ENCODE peak calls at places on chromosomes 7 and 10, in four cellular contexts. D, L, P and X are unnamed samples. For H3K9me3 and H3K4me1, the result is how much of the 10 kb centered on the place peaks cover.

GRCh38 chr7:44216019-44216418 is 15.2 kb downstream of the YKT6 start:
- DNase-seq in L (no peak), P (no peak), D (no peak), X (no peak)

GRCh38 chr10:122354391-122354790 is 20.1 kb upstream of the PLEKHA1 start:
- DNase-seq in L (no peak), P (no peak), D (no peak), X (no peak)

GRCh38 chr10:122841569-122841968 is 4.1 kb downstream of the CUZD1 start:
- DNase-seq in L (no peak), P (no peak), D (no peak), X (no peak)

GRCh38 chr7:99254390-99254789 is 18.2 kb upstream of the MYH16 start:
- DNase-seq in L (no peak), P (no peak), D (no peak), X (no peak)

GRCh38 chr10:122494833-122495232 is 33.5 kb downstream of the HTRA1 start:
- DNase-seq in P (no peak), L (peak), D (peak), X (no peak)

GRCh38 chr10:59499460-59499859 is 137.1 kb upstream of the FAM13C start:
- DNase-seq in P (no peak), L (no peak), D (no peak), X (no peak)

GRCh38 chr10:96642973-96643372 is 56.2 kb upstream of the TM9SF3 start:
- DNase-seq in L (peak), P (peak), D (peak), X (peak)

GRCh38 chr7:141335164-141335563 is 216.0 kb upstream of the AGK start:
- DNase-seq in D (no peak), P (no peak), L (no peak), X (no peak)

GRCh38 chr7:15007507-15007906 is 105.0 kb upstream of the DGKB start:
- DNase-seq in D (peak), L (peak), P (peak), X (no peak)

GRCh38 chr10:100037758-100038315 is 28.1 kb upstream of the DNMBP start:
- DNase-seq in L (no peak), D (no peak), P (no peak), X (no peak)

GRCh38 chr7:111012152-111012551 is 78.8 kb upstream of the LRRN3 start:
- DNase-seq in L (no peak), P (no peak), D (no peak), X (no peak)

GRCh38 chr7:120259382-120259781 is 13.6 kb upstream of the KCND2 start:
- DNase-seq in L (no peak), D (no peak), P (no peak), X (no peak)

GRCh38 chr7:21971780-21972396 is 26.2 kb upstream of the CDCA7L start:
- DNase-seq in P (no peak), D (peak), L (no peak), X (no peak)

GRCh38 chr10:73117976-73118743 is 7.9 kb downstream of the NUDT13 start:
- DNase-seq in L (peak), P (peak), D (peak), X (no peak)

GRCh38 chr10:17665742-17666141 is 21.8 kb downstream of the STAM start:
- DNase-seq in P (peak), L (no peak), D (no peak), X (peak)

GRCh38 chr7:82631998-82632397 is 188.4 kb upstream of the CACNA2D1 start:
- DNase-seq in D (no peak), P (no peak), L (no peak), X (no peak)

GRCh38 chr7:34849163-34849960 is 187.9 kb downstream of the DPY19L1 start:
- DNase-seq in L (no peak), D (no peak), P (peak), X (no peak)

GRCh38 chr7:34158754-34159153 is 253.4 kb downstream of the BMPER start:
- DNase-seq in L (peak), P (peak), D (no peak), X (no peak)

GRCh38 chr10:50347394-50347802 is 96.1 kb upstream of the ASAH2 start:
- DNase-seq in L (no peak), D (no peak), P (no peak), X (no peak)

GRCh38 chr7:134355925-134356324 is 39.2 kb upstream of the SLC35B4 start:
- DNase-seq in D (no peak), P (peak), L (no peak), X (no peak)

GRCh38 chr10:132281915-132282666 is 25.7 kb downstream of the STK32C start:
- DNase-seq in L (no peak), D (no peak), P (no peak), X (no peak)

GRCh38 chr10:70906031-70906804 is 17.9 kb upstream of the PCBD1 start:
- DNase-seq in P (no peak), L (no peak), D (no peak), X (no peak)

GRCh38 chr7:155303039-155303593 is 5.4 kb downstream of the INSIG1 start:
- DNase-seq in L (no peak), P (no peak), D (no peak), X (no peak)

GRCh38 chr7:157652161-157652953 is 315.6 kb downstream of the DNAJB6 start:
- DNase-seq in D (no peak), L (no peak), P (no peak), X (no peak)

GRCh38 chr10:15181576-15182156 is 13.2 kb upstream of the NMT2 start:
- DNase-seq in D (no peak), L (no peak), P (no peak), X (no peak)

GRCh38 chr7:139095194-139095659 is 14.3 kb downstream of the ZC3HAV1 start:
- DNase-seq in L (peak), D (no peak), P (no peak), X (no peak)

GRCh38 chr7:144854839-144855424 is 19.1 kb upstream of the TPK1 start:
- DNase-seq in D (peak), L (peak), P (peak), X (no peak)

GRCh38 chr10:12768156-12768731 is 233.3 kb downstream of the CCDC3 start:
- DNase-seq in D (no peak), P (no peak), L (no peak), X (peak)

GRCh38 chr10:113303747-113304146 is 249.1 kb upstream of the HABP2 start:
- DNase-seq in D (no peak), L (no peak), P (peak), X (no peak)

GRCh38 chr7:32500922-32501341 is 5.6 kb downstream of the AVL9 start:
- DNase-seq in P (no peak), L (peak), D (no peak), X (no peak)

GRCh38 chr7:106059556-106059955 is 52.6 kb downstream of the SYPL1 start:
- DNase-seq in L (no peak), D (no peak), P (no peak), X (no peak)

GRCh38 chr7:157006205-157006747 is 4.2 kb downstream of the MNX1 start:
- DNase-seq in L (no peak), P (no peak), D (no peak), X (no peak)

GRCh38 chr7:121273467-121274167 is 55.2 kb upstream of the WNT16 start:
- DNase-seq in D (no peak), L (no peak), P (no peak), X (no peak)

GRCh38 chr10:20922033-20922432 is 24.9 kb upstream of the NEBL start:
- DNase-seq in P (no peak), D (no peak), L (no peak), X (no peak)

GRCh38 chr7:115070311-115070710 is 148.4 kb downstream of the MDFIC start:
- DNase-seq in L (no peak), D (no peak), P (no peak), X (no peak)

GRCh38 chr10:86267286-86268195 is 99.1 kb downstream of the GRID1 start:
- DNase-seq in L (no peak), P (no peak), D (no peak), X (no peak)

GRCh38 chr10:110387983-110388681 is 83.4 kb upstream of the SMNDC1 start:
- DNase-seq in D (no peak), L (no peak), P (no peak), X (no peak)

GRCh38 chr10:127945948-127946347 is 39.0 kb downstream of the PTPRE start:
- DNase-seq in P (no peak), L (no peak), D (no peak), X (no peak)

GRCh38 chr10:28991738-28992270 is 297.1 kb upstream of the LYZL1 start:
- DNase-seq in L (peak), P (peak), D (peak), X (no peak)

DNA sequence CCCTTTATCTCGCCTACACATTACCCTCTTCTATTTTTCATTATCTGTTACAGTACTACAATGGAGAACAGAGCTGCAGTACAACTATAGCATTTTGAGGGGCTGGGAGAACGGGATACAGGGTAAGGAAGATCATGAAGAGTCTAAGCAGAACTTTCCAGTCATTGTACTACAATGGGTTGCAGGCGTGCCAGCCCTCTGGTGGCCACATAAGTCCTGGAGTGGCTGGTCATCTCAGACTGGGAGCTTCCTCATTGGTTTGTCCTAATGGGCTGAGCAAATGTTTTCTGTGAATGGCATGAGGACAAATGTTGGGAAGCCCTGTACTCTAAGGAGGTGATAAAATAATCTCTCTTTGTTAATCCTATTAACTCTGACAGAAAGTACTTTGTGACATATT is 33.0 kb downstream of the TMEM106B start:
- DNase-seq in L (peak), P (peak), D (peak), X (no peak)
- TF ChIP-seq TCF7L2 in L (no peak), P (no peak), D (no peak), X (no peak)

GRCh38 chr7:56447864-56448693 is 331.9 kb upstream of the NUPR2 start:
- DNase-seq in D (no peak), L (peak), P (no peak), X (no peak)

GRCh38 chr7:56449762-56450161 is 333.5 kb upstream of the NUPR2 start:
- DNase-seq in D (no peak), P (no peak), L (no peak), X (no peak)
- H3K9me3 ChIP-seq in D (under half), P (half or more), L (under half), X (under half)

GRCh38 chr10:74825033-74825370 is 1.4 kb upstream of the KAT6B start:
- DNase-seq in D (no peak), P (no peak), L (peak), X (no peak)
- H3K4me1 ChIP-seq in D (under half), P (half or more), L (under half), X (under half)

DNA sequence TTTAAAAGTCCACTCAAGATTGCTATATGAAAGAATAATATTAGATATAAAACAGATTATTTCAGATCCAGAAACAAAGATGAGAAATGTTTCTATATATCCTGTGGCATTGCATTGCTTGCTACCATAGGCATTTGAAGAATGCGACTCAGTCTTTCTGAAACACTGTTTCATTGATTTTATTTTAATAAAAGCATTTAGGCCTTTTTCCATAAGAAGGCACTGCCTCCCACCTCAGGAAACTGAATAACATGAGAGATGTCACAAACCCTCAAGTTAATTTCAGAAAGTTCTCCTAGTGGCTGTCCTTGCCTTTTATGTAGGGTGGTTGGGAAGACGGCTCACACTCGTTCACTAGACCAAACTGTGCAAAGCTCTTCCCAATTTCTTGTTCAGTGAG is 23.3 kb downstream of the PRPS1L1 start:
- DNase-seq in P (no peak), L (no peak), D (no peak), X (no peak)
- TF ChIP-seq TCF7L2 in P (no peak), L (no peak), D (no peak), X (no peak)

GRCh38 chr7:42545049-42545724 is 308.2 kb upstream of the GLI3 start:
- DNase-seq in D (no peak), L (no peak), P (no peak), X (no peak)

GRCh38 chr7:42549212-42549611 is 312.2 kb upstream of the GLI3 start:
- DNase-seq in D (no peak), P (no peak), L (no peak), X (no peak)

DNA sequence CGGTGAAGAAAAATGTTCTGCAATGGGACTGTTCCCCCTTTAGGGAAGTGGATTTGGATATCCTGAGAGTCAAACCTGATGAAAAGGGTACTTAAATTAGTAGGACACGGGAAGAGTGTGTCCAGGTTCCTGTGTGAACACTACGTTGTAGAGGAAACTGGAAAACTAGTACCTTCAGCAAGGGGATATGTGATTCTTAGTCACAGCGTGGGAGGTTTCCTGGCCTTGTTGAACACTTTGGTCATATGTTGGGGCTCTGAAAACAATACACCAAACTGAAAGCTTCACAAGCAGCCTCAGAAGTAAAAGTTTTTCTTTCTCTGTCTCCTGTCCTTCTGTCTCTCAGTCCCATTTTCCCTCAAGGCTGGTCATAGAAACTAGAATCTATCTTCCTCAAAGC is 306.9 kb upstream of the GLI3 start:
- DNase-seq in P (no peak), D (no peak), L (no peak), X (no peak)
- H3K9me3 ChIP-seq in P (half or more), D (under half), L (under half), X (under half)

DNA sequence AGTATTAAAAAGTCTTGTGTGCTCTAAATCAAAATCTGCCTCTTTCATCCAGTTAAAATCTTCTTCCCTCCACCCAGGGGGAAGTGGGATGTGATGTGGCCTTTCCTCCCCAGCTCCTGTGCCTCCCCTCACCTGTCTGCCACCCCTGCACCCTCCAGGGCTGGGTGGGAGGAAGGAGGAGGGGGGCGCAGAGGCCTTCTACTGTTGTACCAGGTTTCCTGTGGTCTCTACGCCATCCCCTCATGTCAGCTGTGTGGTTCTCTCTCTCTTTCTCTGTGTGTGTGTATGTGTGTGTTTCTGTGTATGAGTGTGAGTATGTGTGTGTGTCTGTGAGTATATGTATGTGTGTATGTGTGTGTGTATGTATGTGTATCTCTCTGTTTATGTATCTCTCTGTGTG is 45.6 kb upstream of the C10orf71 start:
- DNase-seq in D (no peak), P (no peak), L (no peak), X (no peak)
- H3K4me1 ChIP-seq in D (under half), P (under half), L (under half), X (under half)

DNA sequence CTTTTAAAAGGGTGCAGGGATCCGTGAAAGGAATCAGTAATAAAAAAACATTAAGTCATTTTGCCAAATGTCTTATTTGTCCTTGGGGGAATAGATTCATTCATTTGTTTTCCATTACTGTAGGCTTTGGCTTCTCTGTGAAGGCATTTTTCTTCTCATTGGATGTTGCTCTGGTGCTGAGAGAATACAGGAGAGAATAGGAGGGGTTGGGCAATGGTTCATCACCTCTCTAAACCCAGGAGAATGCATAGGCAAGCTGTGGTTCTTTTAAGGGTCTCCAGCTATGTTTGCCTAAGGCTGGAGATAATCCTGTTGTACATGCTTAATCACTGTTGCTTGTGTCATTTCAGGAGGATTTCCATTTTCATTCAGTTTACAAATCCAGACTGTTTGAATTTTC is 103.4 kb downstream of the SRI start:
- DNase-seq in D (no peak), P (no peak), L (no peak), X (no peak)
- TF ChIP-seq TCF7L2 in D (no peak), P (no peak), L (no peak), X (no peak)

DNA sequence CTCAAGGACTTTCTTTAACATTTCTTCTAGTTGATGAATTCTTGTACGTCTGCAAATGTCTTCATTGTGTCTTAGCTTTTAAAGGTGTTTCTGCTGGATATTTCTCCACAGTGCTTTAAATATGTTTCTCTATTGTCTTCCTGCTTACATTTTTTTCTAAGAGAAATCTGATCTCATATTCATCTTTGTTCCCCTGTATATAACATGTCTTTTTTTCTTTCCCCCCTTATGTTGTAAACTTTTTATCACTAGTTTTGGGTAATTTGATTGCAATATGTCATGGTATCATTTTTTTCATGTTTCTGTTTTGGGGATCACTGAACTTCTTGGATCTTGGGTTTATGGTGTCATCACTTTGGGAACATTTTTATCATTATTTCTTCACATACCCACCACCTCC is 7.5 kb downstream of the RBAK start:
- DNase-seq in L (no peak), D (no peak), P (no peak), X (no peak)
- H3K9me3 ChIP-seq in L (under half), D (under half), P (under half), X (half or more)

GRCh38 chr7:73740212-73740611 is 1.6 kb upstream of the ABHD11 start:
- DNase-seq in L (no peak), P (no peak), D (no peak), X (no peak)

GRCh38 chr7:73738220-73738611 is 386 bp downstream of the ABHD11 start:
- DNase-seq in D (no peak), P (no peak), L (peak), X (no peak)

GRCh38 chr7:73739387-73739767 is 775 bp upstream of the ABHD11 start:
- DNase-seq in L (no peak), D (no peak), P (no peak), X (no peak)

GRCh38 chr7:73737491-73738219 is 947 bp downstream of the ABHD11 start:
- DNase-seq in L (no peak), D (no peak), P (no peak), X (no peak)

DNA sequence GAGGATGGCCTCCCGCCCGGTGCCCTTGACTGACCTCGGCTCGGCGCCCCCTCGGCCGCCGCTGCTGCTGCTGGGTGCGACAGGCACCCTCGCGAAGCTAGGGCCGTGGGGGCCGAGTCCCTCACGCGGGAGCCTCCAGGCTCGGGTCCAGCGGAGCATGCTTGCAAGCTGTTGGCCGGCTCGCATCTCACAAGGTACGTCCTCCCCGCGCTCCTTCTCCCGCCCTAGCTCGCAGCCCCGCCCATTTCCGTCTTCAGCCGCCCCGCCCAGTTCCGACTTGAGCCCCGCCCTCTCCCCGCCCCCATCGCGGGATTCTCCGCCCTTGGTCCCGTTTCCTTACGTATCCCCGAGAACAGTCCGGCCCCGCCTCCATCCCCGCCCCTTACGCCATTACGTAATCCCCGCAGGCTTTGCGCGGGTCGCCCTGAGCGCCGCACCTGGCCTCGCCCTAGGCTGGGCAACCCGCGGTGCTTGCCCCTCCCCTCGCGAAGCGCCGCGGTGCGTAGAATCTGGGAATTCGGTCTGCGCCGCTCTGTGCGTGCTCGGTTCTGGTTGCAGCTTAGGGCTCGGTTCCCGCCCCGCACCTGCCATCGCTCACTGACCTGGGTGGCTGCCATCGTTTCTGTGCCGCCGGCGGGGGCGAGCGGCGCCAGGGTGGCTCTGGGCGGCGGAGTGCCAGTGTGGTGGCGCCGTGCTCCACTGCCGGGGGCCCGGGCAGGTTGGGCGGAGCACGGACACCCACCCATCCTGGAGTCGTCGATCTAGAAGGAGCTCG is at the start of gene ABHD11:
- DNase-seq in P (peak), D (peak), L (peak), X (peak)
- H3K4me1 ChIP-seq in P (under half), D (half or more), L (half or more), X (half or more)

GRCh38 chr7:95899919-95900513 is 127.7 kb downstream of the DYNC1I1 start:
- DNase-seq in L (peak), D (no peak), P (peak), X (no peak)

GRCh38 chr7:95904099-95904498 is 131.7 kb downstream of the DYNC1I1 start:
- DNase-seq in D (no peak), L (no peak), P (no peak), X (no peak)

GRCh38 chr7:95897557-95898183 is 125.3 kb downstream of the DYNC1I1 start:
- DNase-seq in P (no peak), L (no peak), D (no peak), X (no peak)

GRCh38 chr7:95905165-95905564 is 132.8 kb downstream of the DYNC1I1 start:
- DNase-seq in P (no peak), L (peak), D (no peak), X (no peak)

GRCh38 chr7:95901006-95901405 is 128.7 kb downstream of the DYNC1I1 start:
- DNase-seq in L (no peak), D (no peak), P (no peak), X (no peak)
- TF ChIP-seq TCF7L2 in L (no peak), D (no peak), P (no peak), X (no peak)